ENCODE peak calls at places on chromosomes 6 and 20, in eight cellular contexts. H, L, Z, E, O, T, S and I are unnamed samples.
A peak's percentile ranks its signal among the peaks of the same experiment; 100 is the strongest.

GRCh38 chr20:58837717-58838116 is 13.0 kb downstream of the GNAS-AS1 start:
- DNase-seq in H (no peak), L (no peak), Z (no peak), E (no peak), O (no peak), T (no peak), S (no peak), I (no peak)

GRCh38 chr6:143885116-143885515 is 20.8 kb downstream of the ZC2HC1B start:
- DNase-seq in H (no peak), L (no peak), Z (no peak), E (no peak), O (no peak), T (no peak), S (no peak), I (no peak)

GRCh38 chr6:47278545-47278944 is 31.2 kb downstream of the TNFRSF21 start:
- DNase-seq in H (peak; percentile 72), L (no peak), Z (no peak), E (peak; percentile 78), O (peak; percentile 64), T (no peak), S (peak; percentile 16), I (peak; percentile 52)

GRCh38 chr6:5359413-5359812 is 98.1 kb downstream of the FARS2 start:
- DNase-seq in H (no peak), L (peak; percentile 53), Z (no peak), E (no peak), O (no peak), T (no peak), S (no peak), I (peak; percentile 19)

GRCh38 chr20:7416382-7416781 is 523.9 kb downstream of the HAO1 start:
- DNase-seq in H (no peak), L (no peak), Z (no peak), E (no peak), O (no peak), T (no peak), S (no peak), I (no peak)

GRCh38 chr20:62356948-62357667 is 10.0 kb downstream of the LAMA5 start:
- DNase-seq in H (peak; percentile 75), L (no peak), Z (no peak), E (peak; percentile 71), O (no peak), T (no peak), S (peak; percentile 72), I (peak; percentile 57)

GRCh38 chr6:117444600-117444999 is 18.9 kb upstream of the ROS1 start:
- DNase-seq in H (peak; percentile 64), L (no peak), Z (no peak), E (peak; percentile 73), O (peak; percentile 91), T (no peak), S (peak; percentile 61), I (peak; percentile 63)

GRCh38 chr6:32883789-32884188 is 29.8 kb downstream of the PSMB9 start:
- DNase-seq in H (peak; percentile 87), L (no peak), Z (peak; percentile 24), E (peak; percentile 85), O (peak; percentile 82), T (peak; percentile 14), S (peak; percentile 80), I (peak; percentile 45)

GRCh38 chr20:62306440-62307187 is 3.8 kb downstream of the ADRM1 start:
- DNase-seq in H (no peak), L (no peak), Z (no peak), E (no peak), O (no peak), T (no peak), S (no peak), I (peak; percentile 70)

GRCh38 chr6:158158123-158158522 is 9.9 kb downstream of the SERAC1 start:
- DNase-seq in H (no peak), L (no peak), Z (no peak), E (no peak), O (no peak), T (no peak), S (no peak), I (no peak)

GRCh38 chr6:41779793-41780622 is at the start of gene FRS3:
- DNase-seq in H (peak; percentile 97), L (peak; percentile 72), Z (peak; percentile 97), E (peak; percentile 97), O (peak; percentile 92), T (peak; percentile 96), S (peak; percentile 94), I (peak; percentile 87)

DNA sequence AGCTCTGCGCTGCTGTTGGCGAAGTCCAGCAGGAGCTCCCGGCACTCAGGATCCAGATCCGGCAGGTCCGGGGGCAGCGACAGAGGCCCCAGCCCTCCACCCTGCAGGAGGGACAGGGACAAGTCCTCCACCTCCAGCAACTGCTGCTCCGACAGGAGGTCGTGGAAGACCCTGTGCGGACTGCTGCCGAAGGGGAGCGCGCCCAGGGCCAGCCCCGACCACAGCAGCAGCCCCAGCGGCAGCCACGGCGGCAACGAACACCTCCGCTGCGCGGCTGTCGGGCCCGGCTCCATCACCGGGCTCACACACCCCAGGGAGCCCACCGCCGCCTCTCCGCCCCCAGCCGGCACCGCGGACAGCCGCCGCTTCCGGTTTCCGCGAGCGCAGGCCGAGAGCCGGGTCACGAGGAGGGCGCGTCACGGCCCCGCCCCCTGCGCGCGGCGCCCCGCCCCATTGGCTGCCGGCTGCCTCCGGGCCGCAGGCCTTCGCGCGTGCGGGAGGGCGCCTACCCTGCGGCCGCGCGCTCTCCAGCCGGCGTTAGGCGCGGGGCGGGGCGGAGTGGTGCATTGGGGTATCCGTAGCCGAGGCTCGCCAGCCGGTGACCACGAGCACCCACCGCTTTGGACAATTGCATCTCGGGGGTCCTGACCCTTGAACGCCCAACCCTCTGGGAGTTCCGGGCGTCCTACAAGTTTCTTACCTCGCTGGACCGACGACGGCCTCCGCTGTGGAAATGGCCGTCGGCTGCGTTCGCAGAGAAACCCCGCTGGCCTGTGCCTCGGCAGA is at the start of gene OSTM1:
- DNase-seq in H (peak; percentile 91), L (peak; percentile 30), Z (peak; percentile 81), E (peak; percentile 89), O (peak; percentile 82), T (peak; percentile 78), S (peak; percentile 79), I (peak; percentile 89)
- H3K4me3 ChIP-seq in H (peak within 1 kb of the TSS; percentile 97), L (peak within 1 kb of the TSS; percentile 79), Z (peak within 1 kb of the TSS; percentile 100), E (peak within 1 kb of the TSS; percentile 91), O (peak within 1 kb of the TSS; percentile 95), T (peak within 1 kb of the TSS; percentile 95), S (peak within 1 kb of the TSS; percentile 99), I (peak within 1 kb of the TSS; percentile 87)

GRCh38 chr6:55528624-55529023 is 50.4 kb downstream of the HMGCLL1 start:
- DNase-seq in H (peak; percentile 28), L (no peak), Z (no peak), E (peak; percentile 38), O (peak; percentile 6), T (no peak), S (peak; percentile 19), I (peak; percentile 72)
- TF ChIP-seq CTCF in H (peak; percentile 26), L (peak; percentile 44), Z (no peak), E (peak; percentile 41), O (peak; percentile 34), T (no peak), S (peak; percentile 41), I (peak; percentile 53)

GRCh38 chr6:118663993-118664985 is 12.9 kb upstream of the CEP85L start:
- DNase-seq in H (no peak), L (no peak), Z (no peak), E (no peak), O (peak; percentile 23), T (no peak), S (no peak), I (no peak)
- H3K4me3 ChIP-seq in H (peak overlapping the region; percentile 1), L (no peak overlapping the region), Z (peak overlapping the region; percentile 38), E (no peak overlapping the region), O (peak overlapping the region; percentile 41), T (peak overlapping the region; percentile 11), S (peak overlapping the region; percentile 20), I (no peak overlapping the region)

GRCh38 chr6:82589509-82590206 is 226.0 kb downstream of the TPBG start:
- DNase-seq in H (peak; percentile 47), L (no peak), Z (no peak), E (peak; percentile 50), O (peak; percentile 49), T (no peak), S (peak; percentile 68), I (peak; percentile 67)
- TF ChIP-seq CTCF in H (no peak), L (no peak), Z (peak; percentile 27), E (peak; percentile 26), O (peak; percentile 30), T (no peak), S (peak; percentile 32), I (peak; percentile 32)

DNA sequence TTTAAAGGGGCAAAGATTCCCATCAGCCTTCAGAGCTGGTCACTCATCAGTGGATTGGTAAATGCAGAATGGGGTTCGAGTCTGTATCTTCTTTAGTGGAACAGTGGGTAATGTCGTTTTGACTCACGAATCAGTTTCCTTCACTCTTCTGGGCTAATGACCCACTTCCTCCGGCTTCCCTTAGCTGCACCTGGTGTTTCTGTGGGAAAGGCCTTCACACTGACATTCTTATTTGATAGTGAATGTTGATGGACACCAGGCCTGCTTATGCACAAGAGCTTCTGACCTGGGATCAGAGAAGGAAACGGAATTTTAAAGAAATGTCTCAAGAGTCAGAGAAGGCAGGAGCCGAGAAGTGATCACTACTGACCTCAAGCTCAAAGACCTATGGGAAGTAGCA is 272.0 kb upstream of the SULF2 start:
- DNase-seq in H (no peak), L (no peak), Z (no peak), E (no peak), O (no peak), T (no peak), S (no peak), I (no peak)
- H3K4me3 ChIP-seq in H (no peak overlapping the region), L (no peak overlapping the region), Z (no peak overlapping the region), E (no peak overlapping the region), O (no peak overlapping the region), T (no peak overlapping the region), S (no peak overlapping the region), I (no peak overlapping the region)

GRCh38 chr6:102907181-102907580 is 1513.7 kb downstream of the GRIK2 start:
- DNase-seq in H (no peak), L (no peak), Z (no peak), E (no peak), O (no peak), T (no peak), S (no peak), I (no peak)
- TF ChIP-seq CTCF in H (no peak), L (no peak), Z (no peak), E (no peak), O (no peak), T (no peak), S (no peak), I (no peak)